ENCODE peak calls at places on chromosomes 16 and 17, in five cellular contexts. J is uterus, I is osteoblast, C is cardiac fibroblast, H is dorsolateral prefrontal cortex. V is an unnamed sample.
A peak's percentile ranks its signal among the peaks of the same experiment; 100 is the strongest.

GRCh38 chr16:17374668-17375255 is 96.0 kb downstream of the XYLT1 start:
- DNase-seq in J (no peak), I (no peak), C (no peak), H (no peak), V (no peak)

GRCh38 chr16:85899444-85899843 is 482 bp downstream of the IRF8 start:
- DNase-seq in J (no peak), I (no peak), C (no peak), H (no peak), V (no peak)

GRCh38 chr16:81658373-81658772 is 120.7 kb upstream of the PLCG2 start:
- DNase-seq in J (no peak), I (no peak), C (no peak), H (no peak), V (no peak)

GRCh38 chr16:80556481-80556880 is 15.7 kb downstream of the DYNLRB2 start:
- DNase-seq in J (no peak), I (no peak), C (no peak), H (no peak), V (no peak)

GRCh38 chr16:72847187-72848044 is 200.5 kb downstream of the ZFHX3 start:
- DNase-seq in J (no peak), I (no peak), C (peak; percentile 55), H (no peak), V (no peak)

GRCh38 chr16:19912445-19913305 is 28.0 kb upstream of the GPRC5B start:
- DNase-seq in J (no peak), I (no peak), C (peak; percentile 48), H (no peak), V (no peak)

GRCh38 chr16:9206156-9206555 is 114.7 kb downstream of the HAPSTR1 start:
- DNase-seq in J (no peak), I (no peak), C (no peak), H (no peak), V (no peak)

GRCh38 chr16:56783332-56783731 is 53.4 kb downstream of the NUP93 start:
- DNase-seq in J (no peak), I (no peak), C (peak; percentile 22), H (no peak), V (no peak)

GRCh38 chr17:74196541-74197310 is 6.8 kb upstream of the RPL38 start:
- DNase-seq in J (no peak), I (no peak), C (no peak), H (no peak), V (no peak)

GRCh38 chr16:2584742-2585650 is 47.2 kb downstream of the PDPK1 start:
- DNase-seq in J (no peak), I (peak; percentile 90), C (no peak), H (no peak), V (no peak)

GRCh38 chr17:65057520-65058075 is 1.1 kb upstream of the GNA13 start:
- DNase-seq in J (peak; percentile 55), I (no peak), C (peak; percentile 61), H (no peak), V (no peak)

GRCh38 chr16:71373073-71373472 is 14.6 kb downstream of the CALB2 start:
- DNase-seq in J (no peak), I (peak; percentile 29), C (peak; percentile 37), H (no peak), V (no peak)

GRCh38 chr16:57446530-57447141 is 549 bp downstream of the CIAPIN1 start:
- DNase-seq in J (peak; percentile 31), I (peak; percentile 88), C (peak; percentile 48), H (peak; percentile 47), V (no peak)

GRCh38 chr17:29642171-29642611 is 19.5 kb upstream of the CORO6 start:
- DNase-seq in J (no peak), I (no peak), C (no peak), H (no peak), V (no peak)

GRCh38 chr17:27616414-27616813 is 14.6 kb upstream of the LGALS9 start:
- DNase-seq in J (no peak), I (no peak), C (no peak), H (no peak), V (no peak)

DNA sequence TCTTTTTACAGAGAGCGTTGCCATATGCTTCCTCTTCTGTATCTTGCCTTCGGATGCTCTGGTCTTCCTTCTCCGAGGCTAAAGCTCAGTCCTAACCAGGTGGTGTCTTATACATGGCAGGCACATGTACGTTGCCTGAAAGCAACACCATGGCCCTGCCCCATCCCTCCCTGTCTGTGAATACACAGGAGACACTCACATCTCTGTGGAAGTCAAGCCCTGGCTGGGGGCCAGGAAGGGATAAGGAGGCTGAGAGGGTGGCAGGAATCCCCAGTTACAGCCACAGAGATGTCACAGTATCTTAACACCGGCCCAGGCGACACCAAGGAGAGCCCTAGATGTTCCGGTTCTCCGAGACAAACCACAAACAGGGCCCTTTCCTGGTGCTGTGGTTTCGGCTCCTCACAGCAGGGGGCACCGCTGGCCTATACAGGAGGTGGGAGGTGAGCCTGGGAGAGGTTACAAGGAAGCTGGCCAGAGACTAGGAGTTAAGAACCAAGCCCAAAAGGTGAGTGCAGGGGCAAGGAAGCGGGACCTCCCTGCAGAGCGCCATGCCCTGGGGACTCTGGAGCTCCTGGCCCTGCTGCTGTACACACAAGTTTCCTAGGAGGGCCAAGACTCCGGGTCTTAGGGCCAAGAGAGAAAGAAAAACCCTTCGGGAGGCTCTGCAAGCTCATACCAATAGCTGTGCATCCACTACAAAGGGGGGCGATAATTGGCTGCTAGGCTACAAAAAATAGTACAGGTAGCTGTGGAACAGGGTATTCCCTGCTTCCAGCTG is 41.7 kb downstream of the SRL start:
- DNase-seq in J (peak; percentile 70), I (peak; percentile 94), C (peak; percentile 77), H (no peak), V (no peak)
- TF ChIP-seq CTCF in J (peak; percentile 54), I (peak; percentile 76), C (peak; percentile 90), H (peak; percentile 53), V (peak; percentile 52)

GRCh38 chr17:77132411-77133086 is 8.2 kb upstream of the SEC14L1 start:
- DNase-seq in J (no peak), I (no peak), C (no peak), H (no peak), V (no peak)
- TF ChIP-seq CTCF in J (no peak), I (no peak), C (no peak), H (no peak), V (no peak)

GRCh38 chr17:37643118-37643766 is at the start of gene DDX52:
- DNase-seq in J (peak; percentile 92), I (peak; percentile 90), C (peak; percentile 94), H (peak; percentile 83), V (peak; percentile 96)
- TF ChIP-seq CTCF in J (peak; percentile 22), I (no peak), C (no peak), H (peak; percentile 68), V (peak; percentile 25)

DNA sequence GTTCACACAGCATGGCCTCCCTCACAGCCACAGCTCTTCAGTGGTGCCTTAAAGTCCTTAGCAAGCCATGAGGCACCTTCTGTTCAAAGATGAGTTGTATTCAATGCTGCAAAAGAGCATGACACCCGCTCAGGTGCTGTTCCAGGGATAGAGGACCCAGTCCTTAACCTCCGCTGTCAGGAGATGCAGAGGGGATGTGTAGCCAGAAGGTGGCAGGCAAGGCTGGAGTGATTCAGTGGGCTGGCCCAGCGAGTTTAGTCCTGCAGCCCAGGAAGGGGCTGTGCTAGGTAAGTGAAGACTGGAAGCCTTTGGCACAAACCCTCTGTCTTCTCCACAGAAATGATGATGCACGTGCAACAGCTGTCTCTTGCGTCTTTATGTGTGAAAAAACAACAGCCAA is 25.0 kb upstream of the ADAM11 start:
- DNase-seq in J (no peak), I (no peak), C (peak; percentile 8), H (no peak), V (no peak)
- TF ChIP-seq CTCF in J (no peak), I (peak; percentile 29), C (peak; percentile 33), H (no peak), V (peak; percentile 43)

GRCh38 chr17:10754861-10755591 is 25.2 kb upstream of the TMEM220 start:
- DNase-seq in J (no peak), I (no peak), C (no peak), H (no peak), V (no peak)

GRCh38 chr17:10755592-10756127 is 25.8 kb upstream of the TMEM220 start:
- DNase-seq in J (no peak), I (no peak), C (no peak), H (no peak), V (no peak)

GRCh38 chr17:10752696-10753095 is 22.9 kb upstream of the TMEM220 start:
- DNase-seq in J (no peak), I (no peak), C (no peak), H (no peak), V (no peak)

GRCh38 chr17:10756146-10756545 is 26.3 kb upstream of the TMEM220 start:
- DNase-seq in J (no peak), I (no peak), C (no peak), H (no peak), V (no peak)

GRCh38 chr17:10754109-10754508 is 24.3 kb upstream of the TMEM220 start:
- DNase-seq in J (no peak), I (peak; percentile 88), C (peak; percentile 34), H (no peak), V (no peak)
- TF ChIP-seq CTCF in J (no peak), I (peak; percentile 42), C (peak; percentile 49), H (no peak), V (peak; percentile 40)

GRCh38 chr17:60743282-60743681 is 65.6 kb downstream of the BCAS3 start:
- DNase-seq in J (no peak), I (no peak), C (no peak), H (no peak), V (no peak)

GRCh38 chr17:60744355-60744958 is 66.8 kb downstream of the BCAS3 start:
- DNase-seq in J (no peak), I (no peak), C (peak; percentile 8), H (no peak), V (no peak)

GRCh38 chr17:60747069-60747808 is 69.6 kb downstream of the BCAS3 start:
- DNase-seq in J (no peak), I (no peak), C (no peak), H (no peak), V (no peak)

GRCh38 chr17:60743812-60744211 is 66.2 kb downstream of the BCAS3 start:
- DNase-seq in J (no peak), I (no peak), C (peak; percentile 51), H (no peak), V (no peak)

DNA sequence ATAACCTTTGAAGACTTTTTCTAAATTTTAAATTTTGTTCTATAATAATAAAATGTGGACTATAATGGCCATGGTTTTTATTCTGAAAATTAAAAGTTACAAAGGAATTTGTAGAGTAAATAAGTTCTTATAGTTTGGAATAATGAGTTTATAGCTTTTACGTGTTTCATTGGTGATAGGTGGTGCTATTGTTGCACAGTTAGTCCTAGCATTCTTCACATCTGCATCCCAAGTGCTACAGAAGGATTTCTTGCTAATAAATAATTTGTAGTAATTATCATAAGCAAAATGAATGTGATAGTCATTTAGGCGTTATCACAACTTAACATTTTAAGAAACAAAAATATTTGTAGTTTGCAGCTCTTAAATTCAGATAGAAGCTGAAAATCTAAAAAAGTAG is 67.9 kb downstream of the BCAS3 start:
- DNase-seq in J (no peak), I (no peak), C (peak; percentile 17), H (no peak), V (no peak)
- TF ChIP-seq CTCF in J (no peak), I (no peak), C (no peak), H (peak; percentile 58), V (peak; percentile 32)